ENCODE peak calls at places on chromosomes 3 and 15, in seven cellular contexts. E, O, I, Q, W, Z and C are unnamed samples.

GRCh38 chr3:141485578-141486415 is 1.0 kb upstream of the RASA2 start:
- DNase-seq in W (no peak), Q (no peak), Z (peak), E (no peak), I (peak), O (no peak), C (peak)

GRCh38 chr3:183745300-183746098 is 47.9 kb downstream of the YEATS2 start:
- DNase-seq in Q (no peak), O (no peak), W (no peak), E (no peak), I (peak), Z (no peak), C (peak)

GRCh38 chr3:194497799-194498575 is 11.2 kb upstream of the ATP13A3 start:
- DNase-seq in Z (no peak), O (no peak), I (peak), E (no peak), W (no peak), Q (no peak), C (no peak)

GRCh38 chr3:52147804-52148203 is 6.4 kb downstream of the POC1A start:
- DNase-seq in Q (no peak), E (no peak), I (no peak), O (no peak), Z (no peak), W (no peak), C (no peak)

GRCh38 chr3:114307841-114308228 is 14.0 kb downstream of the TIGIT start:
- DNase-seq in Z (no peak), Q (no peak), W (no peak), E (no peak), I (no peak), O (no peak), C (no peak)

GRCh38 chr3:185979721-185980121 is 41.9 kb upstream of the TRA2B start:
- DNase-seq in O (no peak), I (no peak), Q (no peak), E (no peak), W (no peak), Z (no peak), C (no peak)

GRCh38 chr3:129958715-129959114 is 15.8 kb upstream of the TRH start:
- DNase-seq in Q (no peak), Z (no peak), W (no peak), I (no peak), E (no peak), O (no peak), C (no peak)

GRCh38 chr3:196969660-196970546 is 1.3 kb upstream of the PIGZ start:
- DNase-seq in W (peak), Z (peak), Q (peak), O (no peak), I (peak), E (peak), C (peak)

GRCh38 chr3:129439381-129439816 is 349 bp downstream of the MBD4 start:
- DNase-seq in W (no peak), I (no peak), Z (peak), E (peak), Q (no peak), O (no peak), C (peak)

GRCh38 chr3:12188328-12188648 is 29.6 kb upstream of the TIMP4 start:
- DNase-seq in O (no peak), E (no peak), Z (no peak), I (no peak), Q (no peak), W (no peak), C (no peak)

GRCh38 chr3:124878561-124879394 is 8.4 kb downstream of the ITGB5 start:
- DNase-seq in Z (peak), W (no peak), I (peak), Q (no peak), E (no peak), O (no peak), C (peak)

GRCh38 chr15:25860885-25861866 is 2.0 kb downstream of the ATP10A start:
- DNase-seq in Z (peak), O (no peak), I (no peak), Q (no peak), E (no peak), W (no peak), C (no peak)

GRCh38 chr3:30578479-30578878 is 27.9 kb upstream of the TGFBR2 start:
- DNase-seq in O (no peak), I (peak), W (no peak), Z (no peak), E (no peak), Q (no peak), C (peak)

GRCh38 chr3:119148493-119149180 is 2.7 kb downstream of the TEX55 start:
- DNase-seq in O (no peak), I (peak), E (no peak), W (no peak), Q (no peak), Z (no peak), C (peak)

GRCh38 chr15:38818156-38818745 is 253.6 kb upstream of the RASGRP1 start:
- DNase-seq in E (no peak), Q (no peak), O (no peak), W (peak), I (no peak), Z (no peak), C (no peak)

GRCh38 chr15:84572231-84572630 is 28.6 kb upstream of the ZSCAN2 start:
- DNase-seq in I (no peak), Z (no peak), W (no peak), O (no peak), E (no peak), Q (no peak), C (peak)

GRCh38 chr15:60701261-60702019 is 222.5 kb upstream of the ICE2 start:
- DNase-seq in Q (no peak), I (peak), O (no peak), Z (no peak), W (no peak), E (no peak), C (no peak)

GRCh38 chr15:32901192-32901591 is 183.4 kb downstream of the GREM1 start:
- DNase-seq in Z (no peak), Q (no peak), W (no peak), O (no peak), I (no peak), E (no peak), C (no peak)

GRCh38 chr3:193708270-193708669 is 115.3 kb downstream of the OPA1 start:
- DNase-seq in I (no peak), Z (no peak), Q (no peak), O (no peak), E (no peak), W (no peak), C (no peak)

GRCh38 chr3:150410311-150411105 is 2.4 kb downstream of the TSC22D2 start:
- DNase-seq in Q (no peak), O (peak), I (peak), E (peak), Z (peak), W (peak), C (peak)

GRCh38 chr3:142394921-142395622 is 52.8 kb downstream of the XRN1 start:
- DNase-seq in Z (no peak), Q (no peak), E (no peak), W (no peak), I (no peak), O (no peak), C (no peak)